ENCODE peak calls at places on chromosomes 12 and 14, in four cellular contexts. B is astrocyte of the spinal cord, M is fibroblast of lung, R is body of pancreas. L is an unnamed sample.

GRCh38 chr14:91387996-91388395 is 29.6 kb downstream of the CCDC88C start:
- DNase-seq in M (no peak), B (no peak), R (no peak), L (no peak)

GRCh38 chr14:48726080-48726642 is 860.0 kb downstream of the RPS29 start:
- DNase-seq in R (no peak), B (peak), M (no peak), L (no peak)

GRCh38 chr14:49297102-49297501 is 289.1 kb downstream of the RPS29 start:
- DNase-seq in B (no peak), R (no peak), M (no peak), L (no peak)

GRCh38 chr12:62267490-62267889 is 7.3 kb downstream of the USP15 start:
- DNase-seq in R (no peak), B (no peak), M (no peak), L (no peak)

GRCh38 chr14:64734990-64735389 is 30.8 kb downstream of the PLEKHG3 start:
- DNase-seq in B (no peak), M (no peak), R (no peak), L (no peak)

GRCh38 chr12:56933826-56934625 is at the start of gene SDR9C7:
- DNase-seq in R (no peak), B (no peak), M (no peak), L (no peak)

GRCh38 chr12:113030875-113031525 is 25.5 kb upstream of the DTX1 start:
- DNase-seq in R (peak), B (peak), M (peak), L (peak)

GRCh38 chr14:49879683-49880204 is 13.1 kb upstream of the ARF6 start:
- DNase-seq in R (peak), M (peak), B (peak), L (peak)

GRCh38 chr14:96797943-96798349 is 764 bp downstream of the VRK1 start:
- DNase-seq in R (no peak), M (no peak), B (no peak), L (no peak)

GRCh38 chr14:55715889-55716288 is 135.9 kb downstream of the KTN1 start:
- DNase-seq in B (peak), M (peak), R (peak), L (no peak)

GRCh38 chr12:128684357-128684756 is 139.4 kb downstream of the SLC15A4 start:
- DNase-seq in R (no peak), M (no peak), B (no peak), L (no peak)

GRCh38 chr12:130634866-130635265 is 81.2 kb downstream of the RIMBP2 start:
- DNase-seq in R (no peak), B (no peak), M (no peak), L (no peak)

GRCh38 chr14:100392266-100392850 is 69.2 kb downstream of the SLC25A47 start:
- DNase-seq in M (peak), R (no peak), B (peak), L (no peak)

GRCh38 chr14:81298911-81299310 is 78.2 kb upstream of the GTF2A1 start:
- DNase-seq in M (no peak), B (no peak), R (no peak), L (no peak)

GRCh38 chr12:109448707-109449390 is 28.3 kb downstream of the KCTD10 start:
- DNase-seq in M (no peak), B (no peak), R (no peak), L (no peak)

GRCh38 chr12:107304588-107305532 is 211.5 kb upstream of the CRY1 start:
- DNase-seq in R (no peak), B (peak), M (no peak), L (peak)

GRCh38 chr14:102086346-102086971 is 385 bp downstream of the HSP90AA1 start:
- DNase-seq in M (peak), B (peak), R (peak), L (peak)

GRCh38 chr14:22903742-22904087 is 15.2 kb downstream of the RBM23 start:
- DNase-seq in B (no peak), R (no peak), M (no peak), L (no peak)

GRCh38 chr12:46492471-46493351 is 120.1 kb upstream of the SLC38A2 start:
- DNase-seq in B (peak), R (peak), M (peak), L (peak)

GRCh38 chr12:96233941-96234461 is 39.8 kb downstream of the ELK3 start:
- DNase-seq in B (peak), M (peak), R (peak), L (no peak)

GRCh38 chr12:12745576-12746211 is 28.5 kb downstream of the CDKN1B start:
- DNase-seq in M (no peak), B (no peak), R (no peak), L (peak)

GRCh38 chr12:3416670-3417069 is 74.3 kb upstream of the PRMT8 start:
- DNase-seq in M (no peak), R (no peak), B (no peak), L (no peak)

GRCh38 chr14:33999771-34000291 is 49.0 kb upstream of the EGLN3 start:
- DNase-seq in B (no peak), M (no peak), R (no peak), L (no peak)

GRCh38 chr14:92657457-92658142 is 90.8 kb downstream of the LGMN start:
- DNase-seq in B (no peak), M (no peak), R (peak), L (no peak)

GRCh38 chr12:120666577-120667390 is 20.2 kb upstream of the MLEC start:
- DNase-seq in M (no peak), B (no peak), R (no peak), L (no peak)

GRCh38 chr12:14741153-14741552 is 44.8 kb upstream of the GUCY2C start:
- DNase-seq in M (no peak), R (no peak), B (no peak), L (no peak)

GRCh38 chr12:24473097-24473496 is 475.8 kb downstream of the BCAT1 start:
- DNase-seq in B (no peak), R (no peak), M (no peak), L (no peak)

GRCh38 chr12:130775953-130776856 is 60.1 kb upstream of the RIMBP2 start:
- DNase-seq in M (peak), R (peak), B (peak), L (peak)

GRCh38 chr12:115335048-115335447 is 651.1 kb upstream of the TBX3 start:
- DNase-seq in M (no peak), R (no peak), B (no peak), L (no peak)

GRCh38 chr14:92638904-92639303 is 109.5 kb downstream of the LGMN start:
- DNase-seq in M (no peak), B (no peak), R (no peak), L (no peak)

GRCh38 chr14:73176673-73177072 is 40.4 kb downstream of the PSEN1 start:
- DNase-seq in B (no peak), M (peak), R (no peak), L (no peak)

GRCh38 chr14:65170768-65171251 is 68.5 kb upstream of the MAX start:
- DNase-seq in R (peak), M (peak), B (peak), L (peak)

GRCh38 chr14:96590190-96590860 is 88.1 kb downstream of the PAPOLA start:
- DNase-seq in B (no peak), M (no peak), R (no peak), L (no peak)

GRCh38 chr12:13383379-13383778 is 186.9 kb downstream of the EMP1 start:
- DNase-seq in B (no peak), M (no peak), R (no peak), L (peak)

GRCh38 chr14:97002454-97002853 is 205.3 kb downstream of the VRK1 start:
- DNase-seq in R (no peak), M (no peak), B (no peak), L (no peak)

GRCh38 chr14:99350751-99351150 is 78.8 kb upstream of the BCL11B start:
- DNase-seq in M (no peak), B (no peak), R (no peak), L (no peak)

GRCh38 chr14:57692671-57693070 is 173.2 kb downstream of the SLC35F4 start:
- DNase-seq in R (no peak), B (peak), M (peak), L (peak)
- TF ChIP-seq CTCF in R (peak), B (peak), M (peak), L (peak)

DNA sequence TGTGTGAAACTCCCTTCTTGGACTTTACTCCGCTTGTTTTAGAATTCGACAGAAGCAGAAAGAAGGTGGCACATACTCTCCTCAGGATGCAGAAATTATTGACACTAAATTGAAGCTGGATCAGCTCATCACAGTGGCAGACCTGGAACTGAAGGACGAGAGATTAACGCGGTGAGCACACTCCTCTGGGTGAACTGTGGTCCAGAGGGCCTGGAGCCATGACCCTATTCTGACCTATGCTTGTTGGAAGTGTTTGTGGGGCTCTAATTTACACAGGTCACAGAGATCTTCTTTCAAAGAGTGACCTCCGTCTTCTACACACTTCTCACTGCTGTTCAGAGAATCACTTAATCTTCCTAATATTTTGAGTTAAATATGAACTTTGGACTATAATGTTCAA is 72.5 kb upstream of the MYF6 start:
- DNase-seq in R (no peak), B (no peak), M (no peak), L (no peak)
- H3K4me3 ChIP-seq in R (no peak), B (no peak), M (no peak), L (no peak)

GRCh38 chr14:104702106-104702505 is 12.7 kb downstream of the INF2 start:
- DNase-seq in R (no peak), M (no peak), B (no peak), L (no peak)
- TF ChIP-seq CTCF in R (no peak), M (no peak), B (no peak), L (no peak)

GRCh38 chr14:105067969-105068301 is 2.7 kb upstream of the GPR132 start:
- DNase-seq in B (no peak), R (no peak), M (no peak), L (no peak)

GRCh38 chr14:105065280-105066228 is at the start of gene GPR132:
- DNase-seq in R (no peak), M (no peak), B (no peak), L (peak)

GRCh38 chr14:105067140-105067968 is 2.1 kb upstream of the GPR132 start:
- DNase-seq in B (no peak), M (no peak), R (no peak), L (peak)

GRCh38 chr14:105064721-105065143 is 498 bp downstream of the GPR132 start:
- DNase-seq in M (no peak), R (no peak), B (peak), L (no peak)

DNA sequence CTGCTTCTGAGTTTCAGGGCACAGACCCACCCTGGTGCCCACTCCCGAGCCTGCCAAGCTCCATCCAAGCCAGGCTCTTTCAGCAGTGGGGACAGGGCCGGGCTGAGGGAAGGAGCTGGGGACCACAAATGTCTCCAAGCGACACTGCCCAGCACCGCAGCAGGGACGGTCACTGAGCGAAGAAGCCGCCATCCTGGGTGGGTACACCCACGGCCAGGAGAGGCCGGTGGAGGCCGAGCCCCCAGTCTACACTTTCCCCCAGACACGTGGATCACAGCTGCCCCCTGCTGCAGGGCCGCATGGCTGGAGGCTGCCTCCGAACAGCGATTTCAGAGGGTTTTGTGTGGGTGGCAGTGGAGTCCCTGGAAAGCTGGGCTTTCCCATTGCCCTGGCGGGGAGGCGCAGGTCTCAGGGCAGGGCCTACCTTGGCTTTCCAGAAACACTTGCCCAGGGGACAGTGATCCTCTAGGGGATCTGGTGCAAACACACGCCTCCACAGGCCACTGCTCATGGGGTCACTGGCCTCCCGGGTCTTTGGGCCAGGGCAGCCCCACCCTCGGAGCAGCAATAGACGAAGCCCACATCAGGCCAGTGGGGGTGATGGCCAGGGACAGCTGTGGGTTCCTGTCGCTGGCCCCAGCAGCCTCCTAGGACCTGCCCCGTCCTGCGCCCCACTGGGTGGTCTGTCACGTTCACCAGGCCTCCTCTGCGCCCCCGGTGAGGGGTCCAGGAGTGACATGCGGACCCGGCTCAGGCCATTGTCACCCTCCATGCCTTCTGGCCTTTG is 1.2 kb upstream of the GPR132 start:
- DNase-seq in B (no peak), M (no peak), R (no peak), L (no peak)
- H3K4me3 ChIP-seq in B (no peak), M (no peak), R (no peak), L (no peak)

GRCh38 chr14:51398898-51399297 is 158.9 kb downstream of the TMX1 start:
- DNase-seq in M (peak), B (peak), R (no peak), L (peak)
- TF ChIP-seq CTCF in M (peak), B (peak), R (no peak), L (peak)

GRCh38 chr14:70361893-70362292 is 2.4 kb upstream of the COX16 start:
- DNase-seq in R (no peak), M (no peak), B (no peak), L (no peak)

GRCh38 chr14:70357557-70357956 is 1.9 kb downstream of the COX16 start:
- DNase-seq in R (no peak), M (no peak), B (no peak), L (no peak)

GRCh38 chr14:70357985-70358384 is 1.5 kb downstream of the COX16 start:
- DNase-seq in M (no peak), B (no peak), R (no peak), L (no peak)

GRCh38 chr14:70358631-70359030 is 852 bp downstream of the COX16 start:
- DNase-seq in R (no peak), B (no peak), M (peak), L (peak)

DNA sequence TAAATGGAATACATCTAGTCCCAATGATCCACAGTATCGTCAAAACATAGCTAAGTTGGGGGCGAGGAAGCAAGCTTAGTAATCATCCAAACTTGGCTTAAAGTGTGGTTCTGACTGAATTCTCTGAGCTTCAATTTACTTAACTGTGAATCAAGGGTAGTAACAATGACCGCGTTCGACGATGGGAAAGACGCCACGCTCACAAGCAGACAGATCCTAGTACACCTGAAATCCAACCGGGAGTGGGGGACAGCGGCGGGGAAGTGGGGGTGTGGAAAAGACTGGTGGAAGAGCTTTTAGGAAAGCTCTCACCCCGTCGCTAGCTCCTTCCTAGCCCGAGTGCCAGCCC is 433 bp downstream of the COX16 start:
- DNase-seq in M (no peak), B (no peak), R (peak), L (no peak)
- H3K4me3 ChIP-seq in M (peak), B (peak), R (peak), L (peak)

DNA sequence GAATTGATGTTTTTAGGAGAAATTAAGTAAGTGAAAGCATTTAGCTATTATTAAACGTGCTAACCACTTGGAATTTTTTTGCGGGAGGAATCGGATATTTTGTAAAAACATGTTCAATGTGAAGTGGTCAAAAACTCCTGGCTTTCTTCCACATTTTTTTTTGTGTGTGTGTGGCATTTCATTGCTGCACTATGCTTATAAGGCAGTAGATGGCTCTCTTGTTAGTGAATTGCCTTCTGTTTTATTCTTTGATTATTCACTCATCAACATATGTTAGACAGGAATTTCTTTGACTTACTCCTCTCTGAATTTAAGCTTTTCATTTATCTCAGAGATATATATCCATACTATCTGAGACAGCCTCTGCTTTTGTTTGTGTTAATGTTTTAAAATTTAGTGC is 71.3 kb downstream of the DERA start:
- DNase-seq in M (peak), B (peak), R (no peak), L (peak)
- TF ChIP-seq CTCF in M (peak), B (peak), R (peak), L (no peak)

DNA sequence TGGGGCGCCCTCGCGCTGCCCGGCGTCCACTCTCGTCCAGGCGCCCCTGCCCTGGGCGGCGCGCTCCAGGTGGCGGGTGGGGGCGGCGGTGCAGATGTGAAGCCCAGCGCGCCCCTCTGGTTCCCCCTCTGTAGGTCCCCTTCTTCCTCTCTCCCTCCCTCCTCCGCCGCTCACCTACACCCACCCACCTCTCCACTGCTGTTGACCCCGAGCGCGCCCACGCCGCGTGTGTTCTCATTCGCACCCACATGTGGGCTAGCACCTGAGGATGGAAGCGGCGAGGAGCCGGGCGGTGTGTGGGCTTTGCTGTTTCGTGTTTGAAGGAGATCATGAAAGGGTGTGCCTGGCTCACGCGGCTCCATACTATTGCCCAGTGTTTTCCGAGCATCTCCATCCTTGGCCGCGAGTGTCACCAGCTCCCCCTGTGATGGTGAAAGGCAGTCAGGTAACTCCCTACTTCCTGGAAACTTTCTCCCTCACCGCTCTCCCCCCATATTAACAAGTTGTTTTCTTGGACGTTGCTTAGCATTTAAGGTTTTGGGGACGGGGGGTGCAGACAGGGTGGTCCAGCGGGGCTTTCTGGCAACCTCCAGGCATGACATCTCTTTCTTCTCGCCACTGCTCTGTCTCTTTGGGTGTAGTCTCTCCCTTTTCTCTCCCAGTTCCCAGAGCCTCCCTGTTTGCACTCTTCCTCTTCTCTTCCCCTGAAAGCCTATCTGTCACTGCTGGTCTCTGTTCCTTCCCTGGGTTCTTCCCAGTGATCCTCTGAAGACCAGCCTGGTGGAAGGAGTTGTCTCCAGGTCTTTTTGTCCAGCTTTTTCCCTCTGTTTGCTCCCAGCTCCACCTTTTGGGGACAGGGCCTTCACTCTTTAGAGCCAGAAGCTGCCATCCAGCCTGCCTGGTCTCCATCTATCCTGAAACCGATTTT is 1.6 kb downstream of the CACNA1C start:
- DNase-seq in B (no peak), M (no peak), R (no peak), L (no peak)
- H3K4me3 ChIP-seq in B (peak), M (peak), R (no peak), L (no peak)

L was measured in bronchial epithelial cell.